ENCODE peak calls at places on chromosomes 5 and 9, in six cellular contexts. J is dermis blood vessel endothelial cell; N is T-helper 22 cell; F is memory B cell; S is activated naive CD8-positive, alpha-beta T cell treated with anti-CD3 and anti-CD28 coated beads for 36 hours; H is T47D. V is an unnamed sample.

GRCh38 chr9:86714976-86715375 is 232.3 kb downstream of the GAS1 start:
- DNase-seq in F (no peak), N (no peak), S (no peak), J (no peak), H (no peak), V (no peak)

GRCh38 chr9:88173378-88173999 is 35.2 kb upstream of the SPATA31C2 start:
- DNase-seq in N (peak), H (peak), F (no peak), J (peak), S (peak), V (peak)

GRCh38 chr5:14118551-14119320 is 24.4 kb upstream of the TRIO start:
- DNase-seq in J (no peak), F (no peak), N (no peak), H (no peak), S (no peak), V (no peak)

GRCh38 chr9:8364021-8364782 is 564.6 kb upstream of the DMAC1 start:
- DNase-seq in F (no peak), S (no peak), H (no peak), J (no peak), N (no peak), V (no peak)

GRCh38 chr5:166341708-166342329 is 1949.6 kb upstream of the WWC1 start:
- DNase-seq in N (no peak), F (no peak), J (no peak), S (no peak), H (peak), V (no peak)

GRCh38 chr9:111198936-111199335 is 131.1 kb downstream of the OR2K2 start:
- DNase-seq in N (no peak), H (no peak), F (no peak), S (no peak), J (no peak), V (no peak)

GRCh38 chr5:4514067-4514648 is 626.0 kb upstream of the ADAMTS16 start:
- DNase-seq in S (no peak), H (no peak), J (no peak), F (no peak), N (no peak), V (no peak)

GRCh38 chr5:15703901-15704300 is 203.9 kb downstream of the FBXL7 start:
- DNase-seq in F (no peak), J (no peak), S (no peak), H (no peak), N (no peak), V (no peak)

GRCh38 chr9:114054191-114054690 is 23.9 kb downstream of the AMBP start:
- DNase-seq in F (no peak), N (no peak), S (no peak), H (no peak), J (no peak), V (no peak)

GRCh38 chr9:5493597-5494511 is 16.5 kb upstream of the PDCD1LG2 start:
- DNase-seq in J (peak), H (no peak), S (no peak), N (no peak), F (peak), V (peak)

GRCh38 chr5:115850771-115851416 is 9.2 kb downstream of the AP3S1 start:
- DNase-seq in F (no peak), N (no peak), H (no peak), S (no peak), J (peak), V (peak)

V was measured in lung microvascular endothelial cell.